ENCODE peak calls at places on chromosomes 6 and 20, in five cellular contexts. I is neural crest cell, A is GM23338, T is cardiac fibroblast, J is fibroblast of mammary gland. H is an unnamed sample.

GRCh38 chr6:122641818-122642217 is 31.6 kb downstream of the PKIB start:
- DNase-seq in I (no peak), A (no peak), T (no peak), J (no peak), H (no peak)

GRCh38 chr20:63066506-63067265 is 59.9 kb upstream of the BHLHE23 start:
- DNase-seq in I (no peak), A (no peak), T (no peak), J (no peak), H (no peak)

GRCh38 chr20:38260378-38261053 is at the start of gene KIAA1755:
- DNase-seq in I (peak; percentile 42), A (peak; percentile 48), T (no peak), J (no peak), H (no peak)

GRCh38 chr6:151916680-151917164 is 109.2 kb downstream of the ESR1 start:
- DNase-seq in I (no peak), A (no peak), T (peak; percentile 95), J (peak; percentile 98), H (no peak)

GRCh38 chr6:129844118-129844891 is 16.8 kb downstream of the TMEM244 start:
- DNase-seq in I (no peak), A (peak; percentile 70), T (peak; percentile 64), J (peak; percentile 60), H (no peak)

GRCh38 chr6:82957171-82957894 is 108.3 kb downstream of the UBE3D start:
- DNase-seq in I (no peak), A (no peak), T (no peak), J (peak; percentile 52), H (no peak)

GRCh38 chr6:40845588-40845987 is 193.4 kb downstream of the UNC5CL start:
- DNase-seq in I (peak; percentile 57), A (peak; percentile 78), T (peak; percentile 46), J (peak; percentile 44), H (peak; percentile 51)

GRCh38 chr6:16217156-16217721 is 21.1 kb upstream of the GMPR start:
- DNase-seq in I (no peak), A (no peak), T (no peak), J (no peak), H (no peak)

GRCh38 chr20:17225891-17226409 is 890 bp upstream of the PCSK2 start:
- DNase-seq in I (peak; percentile 10), A (peak; percentile 67), T (no peak), J (no peak), H (no peak)

GRCh38 chr20:9301129-9302072 is 213.0 kb upstream of the LAMP5 start:
- DNase-seq in I (no peak), A (no peak), T (peak; percentile 69), J (peak; percentile 61), H (no peak)

GRCh38 chr20:60060593-60060992 is 102.4 kb downstream of the CDH26 start:
- DNase-seq in I (no peak), A (no peak), T (peak; percentile 12), J (peak; percentile 68), H (no peak)

GRCh38 chr6:89002523-89002922 is 39.1 kb upstream of the RNGTT start:
- DNase-seq in I (no peak), A (no peak), T (no peak), J (no peak), H (no peak)

GRCh38 chr6:12208190-12208589 is 82.0 kb upstream of the EDN1 start:
- DNase-seq in I (no peak), A (no peak), T (peak; percentile 79), J (peak; percentile 66), H (no peak)

GRCh38 chr6:39803872-39804271 is 11.7 kb downstream of the DAAM2 start:
- DNase-seq in I (no peak), A (no peak), T (no peak), J (no peak), H (no peak)

GRCh38 chr20:17431621-17432364 is 99.4 kb downstream of the BFSP1 start:
- DNase-seq in I (peak; percentile 65), A (peak; percentile 82), T (peak; percentile 60), J (peak; percentile 49), H (peak; percentile 65)

GRCh38 chr6:117548797-117549301 is 53.5 kb downstream of the GOPC start:
- DNase-seq in I (no peak), A (peak; percentile 21), T (peak; percentile 85), J (no peak), H (peak; percentile 49)

GRCh38 chr6:63351995-63352586 is 32.3 kb upstream of the LGSN start:
- DNase-seq in I (no peak), A (peak; percentile 4), T (peak; percentile 83), J (peak; percentile 87), H (no peak)
- TF ChIP-seq CTCF in I (peak; percentile 59), A (no peak), T (peak; percentile 42), J (peak; percentile 60), H (no peak)

GRCh38 chr6:81753709-81754678 is 1.5 kb upstream of the TENT5A start:
- DNase-seq in I (peak; percentile 67), A (peak; percentile 77), T (peak; percentile 74), J (peak; percentile 68), H (peak; percentile 91)

GRCh38 chr6:81752084-81752968 is at the start of gene TENT5A:
- DNase-seq in I (peak; percentile 82), A (peak; percentile 91), T (peak; percentile 90), J (peak; percentile 88), H (peak; percentile 88)

GRCh38 chr6:81751388-81752083 is 945 bp downstream of the TENT5A start:
- DNase-seq in I (peak; percentile 53), A (peak; percentile 52), T (peak; percentile 57), J (no peak), H (peak; percentile 20)

GRCh38 chr6:81754906-81755305 is 2.4 kb upstream of the TENT5A start:
- DNase-seq in I (no peak), A (no peak), T (no peak), J (no peak), H (no peak)

DNA sequence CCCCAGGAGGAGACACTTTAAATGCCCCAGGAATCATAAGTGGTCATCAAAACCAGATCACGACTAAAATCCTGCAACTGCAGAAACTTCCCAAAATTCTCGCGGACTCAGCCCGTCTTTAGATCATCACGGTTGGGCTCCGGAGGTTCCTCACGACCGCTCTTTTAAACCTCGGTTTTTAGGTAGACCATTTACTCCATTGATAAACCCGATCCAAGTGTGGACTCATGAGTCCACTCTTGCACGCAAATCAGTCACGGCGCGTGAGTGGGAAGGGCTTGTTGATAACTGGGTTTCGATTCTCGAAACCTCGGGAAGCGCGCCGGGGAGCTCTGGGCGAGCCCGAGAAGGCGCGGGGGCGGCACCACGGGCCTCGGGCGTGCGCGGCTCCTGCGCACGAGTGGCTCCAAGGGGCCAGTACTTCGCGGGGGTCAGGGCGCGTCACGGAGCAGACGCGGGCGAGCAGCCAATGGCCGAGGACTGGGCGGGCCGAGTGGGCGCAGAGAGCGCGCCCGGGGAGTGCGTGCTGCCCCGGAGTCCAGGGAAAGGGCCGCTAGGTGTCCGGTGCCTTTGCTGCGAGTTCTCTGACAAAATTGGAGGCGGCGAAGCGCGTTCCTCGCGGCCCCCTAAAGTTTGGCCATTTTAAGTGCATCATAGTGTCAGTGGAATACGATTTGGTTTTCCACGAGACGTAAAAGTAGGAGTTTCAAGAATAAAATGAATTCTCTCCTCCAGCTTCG is 658 bp upstream of the TENT5A start:
- DNase-seq in I (peak; percentile 71), A (peak; percentile 71), T (peak; percentile 89), J (peak; percentile 87), H (peak; percentile 58)
- TF ChIP-seq CTCF in I (no peak), A (no peak), T (peak; percentile 23), J (peak; percentile 33), H (no peak)

GRCh38 chr6:154928325-154928922 is 66.7 kb upstream of the TIAM2 start:
- DNase-seq in I (peak; percentile 74), A (peak; percentile 93), T (peak; percentile 82), J (peak; percentile 78), H (peak; percentile 84)
- TF ChIP-seq CTCF in I (peak; percentile 93), A (peak; percentile 94), T (peak; percentile 71), J (peak; percentile 83), H (peak; percentile 87)

GRCh38 chr6:168050861-168051586 is 28.0 kb downstream of the FRMD1 start:
- DNase-seq in I (no peak), A (peak; percentile 60), T (no peak), J (peak; percentile 20), H (no peak)

GRCh38 chr6:168051648-168052047 is 27.4 kb downstream of the FRMD1 start:
- DNase-seq in I (no peak), A (no peak), T (no peak), J (no peak), H (no peak)

GRCh38 chr6:168053086-168053956 is 25.7 kb downstream of the FRMD1 start:
- DNase-seq in I (no peak), A (no peak), T (no peak), J (no peak), H (no peak)

GRCh38 chr6:168053957-168054471 is 25.0 kb downstream of the FRMD1 start:
- DNase-seq in I (no peak), A (no peak), T (no peak), J (no peak), H (no peak)

GRCh38 chr6:168052291-168052891 is 26.6 kb downstream of the FRMD1 start:
- DNase-seq in I (no peak), A (no peak), T (no peak), J (no peak), H (no peak)
- TF ChIP-seq CTCF in I (no peak), A (peak; percentile 12), T (no peak), J (no peak), H (no peak)

GRCh38 chr20:41249781-41250281 is 67.7 kb downstream of the ZHX3 start:
- DNase-seq in I (peak; percentile 16), A (peak; percentile 91), T (peak; percentile 78), J (peak; percentile 74), H (peak; percentile 14)
- TF ChIP-seq CTCF in I (peak; percentile 44), A (peak; percentile 76), T (peak; percentile 35), J (peak; percentile 36), H (no peak)

GRCh38 chr6:81750660-81751387 is 1.7 kb downstream of the TENT5A start:
- DNase-seq in I (no peak), A (no peak), T (peak; percentile 49), J (no peak), H (no peak)

GRCh38 chr6:81749704-81750103 is 2.8 kb downstream of the TENT5A start:
- DNase-seq in I (no peak), A (no peak), T (no peak), J (peak; percentile 64), H (no peak)

GRCh38 chr6:81747327-81747726 is 5.2 kb downstream of the TENT5A start:
- DNase-seq in I (no peak), A (no peak), T (no peak), J (no peak), H (no peak)

GRCh38 chr6:81748946-81749345 is 3.5 kb downstream of the TENT5A start:
- DNase-seq in I (no peak), A (no peak), T (no peak), J (peak; percentile 53), H (no peak)

GRCh38 chr6:81750201-81750600 is 2.3 kb downstream of the TENT5A start:
- DNase-seq in I (no peak), A (no peak), T (no peak), J (no peak), H (no peak)
- TF ChIP-seq CTCF in I (no peak), A (no peak), T (no peak), J (no peak), H (no peak)

H was measured in activated CD8-positive, alpha-beta T cell treated with anti-CD3 and anti-CD28 coated beads for 36 hours.